ENCODE peak calls at places on chromosomes 12 and 14, in four cellular contexts. B is A549, C is HepG2, A is K562. E is an unnamed sample.

GRCh38 chr12:112007945-112008344 is 5.0 kb downstream of the TMEM116 start:
- DNase-seq in B (no peak), C (no peak), A (peak; percentile 70), E (no peak)

GRCh38 chr12:40107803-40108620 is 2.1 kb upstream of the SLC2A13 start:
- DNase-seq in B (no peak), C (no peak), A (no peak), E (no peak)

GRCh38 chr12:121570467-121571283 is 10.1 kb downstream of the KDM2B start:
- DNase-seq in B (no peak), C (no peak), A (no peak), E (no peak)

GRCh38 chr12:124279846-124280360 is 15.0 kb upstream of the RFLNA start:
- DNase-seq in B (no peak), C (no peak), A (no peak), E (no peak)

GRCh38 chr12:113128802-113129663 is 6.5 kb downstream of the RASAL1 start:
- DNase-seq in B (no peak), C (no peak), A (no peak), E (no peak)

GRCh38 chr14:63475761-63476160 is 67.4 kb downstream of the PPP2R5E start:
- DNase-seq in B (no peak), C (no peak), A (no peak), E (no peak)

GRCh38 chr14:56189306-56189705 is 71.1 kb downstream of the PELI2 start:
- DNase-seq in B (peak; percentile 61), C (no peak), A (no peak), E (no peak)

GRCh38 chr12:71014180-71014785 is 93.7 kb upstream of the PTPRR start:
- DNase-seq in B (peak; percentile 46), C (peak; percentile 5), A (peak; percentile 29), E (no peak)

GRCh38 chr12:119957135-119957534 is 31.9 kb upstream of the BICDL1 start:
- DNase-seq in B (no peak), C (no peak), A (no peak), E (no peak)

GRCh38 chr14:51860164-51860835 is at the start of gene GNG2:
- DNase-seq in B (peak; percentile 56), C (no peak), A (peak; percentile 3), E (peak; percentile 71)

GRCh38 chr14:92340938-92341337 is 18.0 kb downstream of the SLC24A4 start:
- DNase-seq in B (no peak), C (no peak), A (no peak), E (no peak)

GRCh38 chr12:24778486-24779304 is 170.2 kb downstream of the BCAT1 start:
- DNase-seq in B (peak; percentile 42), C (peak; percentile 58), A (peak; percentile 68), E (no peak)

GRCh38 chr14:71466942-71467341 is 465.3 kb upstream of the RGS6 start:
- DNase-seq in B (no peak), C (no peak), A (no peak), E (no peak)

GRCh38 chr12:112808176-112808575 is 16.6 kb downstream of the RPH3A start:
- DNase-seq in B (no peak), C (no peak), A (no peak), E (no peak)

GRCh38 chr12:50081096-50081808 is 3.9 kb upstream of the SMARCD1 start:
- DNase-seq in B (no peak), C (no peak), A (no peak), E (peak; percentile 47)

GRCh38 chr12:114440450-114441383 is 34.8 kb upstream of the TBX5 start:
- DNase-seq in B (no peak), C (no peak), A (no peak), E (peak; percentile 51)

GRCh38 chr12:87300-87699 is 20.7 kb downstream of the IQSEC3 start:
- DNase-seq in B (no peak), C (no peak), A (no peak), E (no peak)

GRCh38 chr12:132445884-132446471 is 44.0 kb upstream of the FBRSL1 start:
- DNase-seq in B (peak; percentile 100), C (no peak), A (peak; percentile 98), E (peak; percentile 83)

GRCh38 chr12:112978163-112979081 is at the start of gene OAS2:
- DNase-seq in B (no peak), C (peak; percentile 12), A (no peak), E (no peak)

GRCh38 chr14:85439696-85440328 is 90.1 kb upstream of the FLRT2 start:
- DNase-seq in B (peak; percentile 72), C (no peak), A (no peak), E (no peak)

GRCh38 chr12:105672576-105672975 is 342.1 kb downstream of the C12orf75 start:
- DNase-seq in B (no peak), C (no peak), A (no peak), E (no peak)

GRCh38 chr12:64400041-64400440 is 4.2 kb upstream of the XPOT start:
- DNase-seq in B (peak; percentile 40), C (no peak), A (peak; percentile 64), E (no peak)
- TF ChIP-seq NR3C1 in B (no peak), C (no peak), A (no peak), E (no peak)

DNA sequence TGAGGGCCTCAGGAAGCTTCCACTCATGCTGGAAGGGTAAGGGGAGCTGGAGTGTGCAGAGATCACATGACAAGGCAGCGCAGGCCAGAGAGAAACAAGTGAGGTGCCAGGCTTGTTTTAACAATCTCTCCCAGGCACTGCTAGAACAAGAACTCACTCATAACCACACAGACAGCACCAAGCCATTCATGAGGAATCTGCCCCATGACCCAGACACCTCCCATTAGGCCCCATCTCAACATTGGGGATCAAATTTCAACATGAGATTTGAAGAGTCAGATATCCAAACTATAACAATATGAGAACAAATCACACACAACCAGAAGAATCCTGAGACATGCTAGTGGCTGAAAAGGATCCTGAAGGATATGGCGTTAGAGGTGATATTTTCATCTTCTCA is 21.9 kb downstream of the OR6J1 start:
- DNase-seq in B (no peak), C (no peak), A (no peak), E (no peak)
- TF ChIP-seq NR3C1 in B (no peak), C (no peak), A (no peak), E (no peak)

DNA sequence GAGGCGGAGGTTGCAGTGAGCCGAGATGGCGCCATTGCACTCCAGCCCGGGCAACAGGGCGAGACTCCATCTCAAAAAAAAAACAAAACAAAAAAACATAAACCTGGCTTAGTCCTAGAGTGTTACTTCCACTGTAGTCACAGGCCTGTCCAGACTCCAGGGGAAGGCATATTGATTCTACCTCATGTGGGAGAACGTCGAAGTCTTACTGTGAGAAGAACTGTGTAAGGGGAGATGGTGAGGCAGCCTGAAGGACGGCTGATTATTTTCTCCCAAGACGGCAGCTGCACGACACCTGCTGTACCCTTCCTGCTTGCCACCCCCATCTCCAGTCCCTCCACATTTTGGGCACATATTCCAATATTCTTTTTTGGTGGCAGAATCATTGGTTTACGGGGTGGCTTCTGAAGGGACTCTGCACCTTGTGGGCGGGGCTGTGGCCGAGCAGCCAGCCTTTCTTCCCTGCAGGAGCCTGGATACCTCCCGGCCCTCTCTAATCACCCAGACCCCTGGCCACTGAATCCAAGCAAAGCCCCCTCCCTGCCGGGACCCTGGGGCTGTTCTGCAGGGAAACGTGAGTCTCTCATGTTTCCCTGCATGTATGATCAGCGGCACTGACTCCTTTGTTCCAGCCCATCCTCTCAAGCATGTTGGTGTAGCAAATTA is 12.2 kb upstream of the KLC1 start:
- DNase-seq in B (no peak), C (no peak), A (no peak), E (no peak)
- TF ChIP-seq NR3C1 in B (no peak), C (no peak), A (no peak), E (no peak)

DNA sequence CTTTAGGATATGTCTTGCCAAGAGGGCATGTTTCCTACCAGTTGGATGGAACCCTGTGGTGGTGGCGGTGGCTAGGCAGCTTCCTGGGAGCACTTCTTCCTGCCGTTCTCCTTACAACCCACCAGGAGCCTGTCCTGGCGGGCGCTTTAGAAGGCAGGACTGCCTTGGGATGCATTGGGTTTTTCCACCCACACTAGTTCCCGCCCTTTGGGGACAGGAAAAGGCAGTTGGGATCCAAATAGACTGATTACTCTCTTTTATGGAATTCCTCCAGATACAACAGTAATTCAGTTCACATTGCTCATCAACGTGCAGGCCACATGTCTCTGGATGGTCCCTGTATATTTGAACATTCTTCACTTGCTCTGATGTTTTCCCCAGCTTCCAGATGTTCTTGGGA is 305.7 kb upstream of the SSTR1 start:
- DNase-seq in B (no peak), C (no peak), A (no peak), E (no peak)
- TF ChIP-seq NR3C1 in B (no peak), C (no peak), A (no peak), E (no peak)

GRCh38 chr14:101705733-101706508 is 55.6 kb upstream of the PPP2R5C start:
- DNase-seq in B (no peak), C (no peak), A (no peak), E (peak; percentile 52)
- TF ChIP-seq NR3C1 in B (no peak), C (no peak), A (no peak), E (peak; percentile 90)

DNA sequence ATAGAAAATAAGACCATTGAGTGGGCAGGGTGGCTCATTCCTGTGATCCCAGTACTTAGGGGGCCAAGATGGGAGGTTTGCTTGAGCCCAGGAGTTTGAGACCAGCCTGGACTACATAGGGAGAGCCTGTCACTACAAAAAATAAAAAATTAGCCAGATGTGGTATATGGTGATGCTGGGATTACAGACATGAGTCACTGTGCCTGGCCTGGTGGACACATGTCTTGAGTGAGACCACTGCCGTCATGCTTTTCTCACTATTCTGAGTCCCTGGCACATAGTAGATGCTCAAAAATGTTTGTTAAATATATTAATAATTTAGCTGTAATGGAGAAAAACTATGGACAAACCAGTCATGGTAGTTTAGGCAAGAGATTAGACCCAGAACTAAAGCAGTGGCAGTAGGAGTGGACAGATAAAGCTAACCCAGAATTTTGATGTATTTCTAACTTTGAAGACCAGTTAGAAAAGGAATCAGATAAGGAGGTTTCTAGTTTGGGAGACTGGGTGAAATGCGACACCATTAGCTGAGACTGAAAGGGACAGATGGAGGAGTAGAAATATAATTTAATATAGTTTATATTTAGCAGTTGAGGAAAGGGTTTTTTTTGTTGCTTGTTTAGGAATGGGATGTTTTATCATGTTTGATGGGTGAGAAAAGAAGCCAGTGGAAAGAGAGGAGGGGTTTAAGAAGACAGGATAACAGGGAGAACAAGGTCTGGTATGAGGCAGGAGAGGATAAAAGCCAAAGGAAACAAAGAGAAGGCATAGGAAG is 7.4 kb upstream of the PTGES3 start:
- DNase-seq in B (no peak), C (no peak), A (peak; percentile 63), E (no peak)
- TF ChIP-seq NR3C1 in B (no peak), C (no peak), A (no peak), E (no peak)

GRCh38 chr12:12443482-12443881 is 86.6 kb downstream of the BORCS5 start:
- DNase-seq in B (no peak), C (no peak), A (no peak), E (no peak)
- TF ChIP-seq NR3C1 in B (no peak), C (no peak), A (no peak), E (no peak)

GRCh38 chr14:104536942-104537612 is 42.5 kb upstream of the C14orf180 start:
- DNase-seq in B (peak; percentile 58), C (no peak), A (no peak), E (no peak)
- TF ChIP-seq NR3C1 in B (no peak), C (no peak), A (no peak), E (no peak)

GRCh38 chr14:26173581-26173980 is 424.3 kb downstream of the NOVA1 start:
- DNase-seq in B (no peak), C (no peak), A (no peak), E (no peak)
- TF ChIP-seq NR3C1 in B (no peak), C (no peak), A (no peak), E (no peak)

E was measured in WTC11.